ENCODE peak calls at places on chromosomes 11 and 22, in seven cellular contexts. Y is ovary, N is cardiac muscle cell, T is BJ, P is fibroblast of mammary gland, H is brain microvascular endothelial cell, B is astrocyte of the spinal cord. S is an unnamed sample.

GRCh38 chr11:116272181-116272789 is 500.5 kb downstream of the BUD13 start:
- DNase-seq in P (no peak), H (no peak), Y (no peak), B (no peak), T (no peak), N (no peak), S (no peak)

GRCh38 chr11:105838668-105839403 is 183.2 kb downstream of the MSANTD4 start:
- DNase-seq in B (peak), H (peak), T (no peak), N (no peak), P (peak), Y (no peak), S (peak)

GRCh38 chr22:21020802-21021429 is 6.0 kb downstream of the P2RX6 start:
- DNase-seq in B (no peak), N (peak), Y (no peak), P (no peak), H (no peak), T (no peak), S (no peak)

GRCh38 chr22:43260818-43261217 is 73.9 kb upstream of the TTLL12 start:
- DNase-seq in N (no peak), B (no peak), P (no peak), H (peak), T (no peak), Y (peak), S (no peak)

GRCh38 chr11:130464289-130464812 is 15.9 kb downstream of the ADAMTS15 start:
- DNase-seq in P (peak), N (peak), H (no peak), T (no peak), B (no peak), Y (no peak), S (no peak)

GRCh38 chr22:44163536-44163935 is 17.2 kb upstream of the PARVG start:
- DNase-seq in N (no peak), Y (no peak), H (no peak), B (no peak), T (no peak), P (no peak), S (no peak)

GRCh38 chr22:26658671-26659478 is 1.5 kb downstream of the MIAT start:
- DNase-seq in T (peak), Y (no peak), B (peak), P (peak), H (peak), N (peak), S (no peak)

GRCh38 chr11:78030429-78031325 is 7.6 kb upstream of the KCTD14 start:
- DNase-seq in H (peak), T (no peak), B (peak), P (no peak), N (peak), Y (peak), S (no peak)

GRCh38 chr11:117677729-117678310 is 119.2 kb downstream of the DSCAML1 start:
- DNase-seq in N (no peak), Y (no peak), H (no peak), P (no peak), B (no peak), T (no peak), S (no peak)

GRCh38 chr11:114916406-114916805 is 238.1 kb downstream of the NXPE2 start:
- DNase-seq in B (no peak), Y (no peak), N (no peak), T (no peak), H (no peak), P (no peak), S (no peak)
- TF ChIP-seq CTCF in B (no peak), Y (no peak), N (no peak), T (no peak), H (no peak), P (no peak), S (no peak)

GRCh38 chr11:41955635-41956400 is 496.4 kb upstream of the LRRC4C start:
- DNase-seq in T (no peak), B (no peak), Y (no peak), P (no peak), H (no peak), N (no peak), S (no peak)

GRCh38 chr11:41947392-41947791 is 487.9 kb upstream of the LRRC4C start:
- DNase-seq in T (no peak), H (no peak), N (no peak), P (no peak), Y (no peak), B (no peak), S (no peak)

GRCh38 chr11:41954034-41954433 is 494.6 kb upstream of the LRRC4C start:
- DNase-seq in B (peak), Y (no peak), T (peak), N (peak), P (peak), H (peak), S (no peak)

DNA sequence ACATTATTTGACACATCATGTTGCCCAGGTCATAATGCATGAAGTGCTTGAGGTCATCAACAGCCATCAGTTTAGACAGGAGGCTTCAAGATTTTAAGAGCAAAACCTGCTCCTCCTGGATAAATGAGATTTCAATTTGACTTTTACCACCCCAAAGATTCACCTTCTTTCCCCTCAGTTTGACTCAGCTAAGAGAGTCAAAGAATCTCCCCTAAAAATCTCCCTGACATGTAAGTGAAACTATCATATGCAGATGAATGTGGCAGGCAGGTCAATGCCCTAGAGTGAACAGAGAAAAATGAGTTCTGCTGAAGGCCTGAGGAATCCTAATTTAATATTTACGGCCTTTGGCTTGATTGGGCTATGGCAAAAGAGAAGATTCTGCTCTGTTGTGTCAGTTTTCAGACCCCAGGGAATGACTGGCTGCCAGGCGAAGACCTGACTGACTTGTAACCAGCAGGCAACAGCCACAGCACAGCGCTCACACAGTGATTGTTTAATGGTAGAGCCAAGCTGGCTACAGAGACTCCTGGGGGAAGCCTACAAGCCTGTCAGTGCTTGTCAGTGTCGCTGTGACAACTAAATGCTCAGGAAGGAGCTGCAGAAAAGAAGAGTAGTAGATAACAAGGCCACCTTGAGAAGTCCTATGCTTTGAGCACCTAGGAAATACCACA is 491.2 kb upstream of the LRRC4C start:
- DNase-seq in T (no peak), N (no peak), Y (no peak), P (no peak), H (no peak), B (no peak), S (no peak)
- TF ChIP-seq CTCF in T (no peak), N (no peak), Y (no peak), P (no peak), H (no peak), B (no peak), S (no peak)

DNA sequence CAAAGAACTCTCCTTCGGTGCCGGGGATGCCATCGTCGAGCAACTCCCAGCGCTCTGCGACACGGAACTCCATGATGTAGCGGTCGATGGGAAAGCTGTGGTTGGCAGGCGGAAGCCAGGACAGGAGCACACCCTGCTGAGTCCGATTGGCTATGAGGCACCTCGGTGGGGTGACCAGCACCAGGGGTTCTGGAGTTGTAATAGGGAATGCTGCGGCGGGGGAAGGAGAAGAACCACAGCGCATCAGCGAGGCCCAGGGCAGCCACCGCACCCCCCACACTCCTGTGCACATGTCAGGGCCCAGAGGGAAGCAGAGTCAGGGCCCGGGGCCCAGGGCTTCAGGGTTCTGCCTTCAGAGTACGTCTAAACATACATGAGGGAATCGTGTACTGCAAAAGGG is 31.0 kb downstream of the IGSF9B start:
- DNase-seq in T (no peak), N (no peak), H (no peak), B (no peak), P (no peak), Y (no peak), S (no peak)
- TF ChIP-seq CTCF in T (no peak), N (no peak), H (no peak), B (no peak), P (no peak), Y (no peak), S (no peak)

GRCh38 chr11:132858203-132858602 is 674.1 kb downstream of the OPCML start:
- DNase-seq in B (peak), Y (no peak), T (no peak), N (peak), P (no peak), H (peak), S (no peak)
- TF ChIP-seq CTCF in B (peak), Y (no peak), T (peak), N (peak), P (no peak), H (peak), S (no peak)

GRCh38 chr11:96340555-96340885 is 2.5 kb downstream of the MAML2 start:
- DNase-seq in P (peak), T (no peak), B (no peak), N (peak), Y (no peak), H (no peak), S (no peak)
- TF ChIP-seq CTCF in P (no peak), T (no peak), B (no peak), N (no peak), Y (no peak), H (no peak), S (no peak)

S was measured in Panc1.